ENCODE peak calls at places on chromosome 20, in six cellular contexts. S is breast epithelium, V is tibial artery, Z is cardiac muscle cell, P is Peyer's patch, C is endothelial cell of umbilical vein. M is an unnamed sample. For H3K27me3 and H3K9me3, the result is how much of the 10 kb centered on the place peaks cover.

GRCh38 chr20:10715035-10715434 is 41.2 kb upstream of the JAG1 start:
- DNase-seq in Z (no peak), S (no peak), C (peak), V (no peak), P (no peak), M (no peak)

GRCh38 chr20:61531553-61532345 is 279.7 kb downstream of the CDH4 start:
- DNase-seq in V (no peak), C (no peak), S (no peak), P (no peak), Z (no peak), M (no peak)

GRCh38 chr20:53829706-53830521 is 236.3 kb upstream of the ZNF217 start:
- DNase-seq in P (peak), S (no peak), V (no peak), Z (no peak), C (peak), M (no peak)

GRCh38 chr20:36390719-36391415 is 84.7 kb downstream of the DLGAP4 start:
- DNase-seq in S (no peak), Z (no peak), V (no peak), C (no peak), P (no peak), M (no peak)

GRCh38 chr20:23295934-23296333 is 54.7 kb upstream of the NXT1 start:
- DNase-seq in C (no peak), P (no peak), V (no peak), Z (no peak), S (no peak), M (no peak)

GRCh38 chr20:51172558-51173428 is 149.9 kb upstream of the KCNG1 start:
- DNase-seq in Z (no peak), V (no peak), S (no peak), C (no peak), P (no peak), M (no peak)

GRCh38 chr20:33531047-33531877 is 41.4 kb downstream of the CBFA2T2 start:
- DNase-seq in Z (peak), V (no peak), P (no peak), C (no peak), S (no peak), M (no peak)

GRCh38 chr20:32112862-32113261 is 3.3 kb downstream of the TM9SF4 start:
- DNase-seq in Z (no peak), V (no peak), P (peak), C (no peak), S (no peak), M (no peak)

GRCh38 chr20:46011631-46012482 is 3.1 kb downstream of the MMP9 start:
- DNase-seq in Z (no peak), C (peak), V (no peak), P (peak), S (no peak), M (no peak)

GRCh38 chr20:54643761-54644160 is 168.4 kb downstream of the DOK5 start:
- DNase-seq in S (no peak), P (no peak), V (no peak), Z (no peak), C (no peak), M (no peak)

GRCh38 chr20:60857708-60858107 is 394.4 kb upstream of the CDH4 start:
- DNase-seq in S (no peak), C (no peak), V (no peak), Z (no peak), P (no peak), M (no peak)

GRCh38 chr20:35669221-35669620 is 4.5 kb upstream of the CPNE1 start:
- DNase-seq in Z (no peak), C (no peak), S (no peak), P (no peak), V (no peak), M (no peak)

DNA sequence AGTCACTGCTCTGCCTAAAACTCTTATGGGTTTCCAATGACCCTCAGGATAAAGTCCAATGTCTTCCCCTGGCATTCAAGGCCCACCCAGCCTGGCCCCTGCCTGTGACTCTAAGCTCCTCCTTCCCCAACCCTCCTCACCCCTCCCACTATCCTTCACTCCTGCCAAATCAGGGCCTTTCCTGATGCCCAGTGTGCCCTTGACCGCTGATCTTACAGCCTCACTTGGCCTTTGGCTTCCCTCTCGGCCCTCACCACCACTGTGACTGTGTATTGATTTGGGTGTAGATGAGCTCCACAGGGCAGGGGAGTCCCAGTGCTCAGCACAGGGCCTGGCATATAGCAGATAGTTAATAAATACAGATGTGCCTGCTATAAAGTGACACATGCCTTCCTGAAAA is 115.7 kb downstream of the TOX2 start:
- DNase-seq in P (no peak), S (no peak), V (no peak), C (no peak), Z (no peak), M (no peak)
- H3K27me3 ChIP-seq in P (under half), S (under half), V (under half), C (under half), Z (under half), M (under half)

DNA sequence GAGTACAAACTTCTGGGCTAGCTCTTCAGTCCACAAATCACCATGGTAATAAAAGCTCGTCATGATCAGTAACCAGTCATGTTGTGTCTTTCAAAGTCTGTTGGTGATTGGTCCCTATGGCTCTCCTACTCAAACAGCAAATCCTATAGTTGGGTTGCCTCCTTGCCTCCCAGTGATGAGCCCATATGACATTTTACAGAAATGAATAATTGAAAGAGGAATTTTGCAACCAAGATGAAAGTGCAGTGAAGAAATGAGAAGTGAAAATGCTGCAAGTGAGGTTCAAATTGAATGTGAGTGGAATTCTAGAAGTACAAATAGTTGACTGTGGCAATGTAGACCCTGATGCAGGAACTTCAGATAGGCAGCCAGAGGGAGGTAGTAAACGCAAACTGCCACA is 5.1 kb upstream of the SIRPD start:
- DNase-seq in S (no peak), Z (no peak), P (no peak), V (no peak), C (peak), M (no peak)
- H3K9me3 ChIP-seq in S (under half), Z (under half), P (under half), V (under half), C (under half), M (under half)

DNA sequence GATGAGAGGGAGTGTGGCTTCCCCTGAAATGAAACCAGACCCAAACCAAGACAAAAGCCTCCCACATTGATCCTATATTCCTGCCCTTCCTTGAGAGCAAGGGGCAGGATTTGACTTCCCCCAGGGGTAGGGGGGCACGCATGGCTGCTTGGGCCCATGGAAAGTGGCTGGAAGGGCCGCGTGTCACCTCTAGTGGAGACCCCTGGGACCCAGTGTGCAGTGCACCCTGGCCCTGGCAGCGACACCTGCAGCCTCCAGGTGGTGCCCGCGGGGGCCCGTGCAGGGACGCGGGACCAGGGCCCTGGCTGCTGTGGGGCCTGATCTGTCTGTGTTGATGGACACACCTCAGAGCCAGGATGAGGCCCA is 18.0 kb upstream of the SLCO4A1 start:
- DNase-seq in S (no peak), V (no peak), P (peak), C (no peak), Z (no peak), M (no peak)
- TF ChIP-seq CTCF in S (no peak), V (no peak), P (peak), C (no peak), Z (no peak), M (no peak)

DNA sequence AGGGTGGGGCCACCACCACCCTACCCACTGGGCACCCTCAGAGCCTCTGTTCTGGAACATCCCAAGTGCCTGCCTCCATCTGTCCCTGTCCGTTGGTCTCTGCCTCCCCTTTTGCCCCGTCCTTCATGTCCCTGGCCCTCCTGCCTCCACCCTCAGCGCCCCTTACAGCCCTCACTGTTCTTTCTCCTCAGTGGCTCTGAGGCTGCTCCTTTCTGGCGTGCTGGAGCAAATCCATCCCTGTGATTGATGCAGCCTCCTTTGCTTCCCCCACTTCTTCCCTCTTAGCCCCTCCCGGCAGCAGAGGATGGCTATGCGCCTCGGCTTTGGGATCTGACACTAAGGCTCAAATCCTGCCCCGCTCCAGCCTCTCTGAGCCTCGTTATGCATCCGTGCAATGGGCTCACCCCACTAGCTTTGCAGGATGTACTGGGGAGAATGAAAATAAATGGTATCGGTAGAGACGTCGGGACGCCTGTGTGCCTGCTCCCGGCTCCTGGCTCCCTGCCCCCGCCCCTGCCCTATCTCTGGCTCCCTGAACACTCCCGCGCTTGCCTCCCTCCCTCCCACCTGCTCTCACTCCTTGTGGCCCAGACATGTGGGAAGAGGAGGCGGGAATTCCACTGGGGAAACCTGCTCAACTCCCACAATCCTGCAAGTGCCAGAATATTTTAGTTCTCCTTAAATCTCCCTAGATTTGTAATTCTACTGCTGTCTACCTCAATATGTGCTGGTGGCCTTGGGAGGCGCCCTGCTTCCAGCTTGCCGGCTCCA is 13.1 kb downstream of the VSTM2L start:
- DNase-seq in Z (peak), V (no peak), P (no peak), C (no peak), S (no peak), M (no peak)
- H3K27me3 ChIP-seq in Z (under half), V (under half), P (under half), C (half or more), S (half or more), M (under half)

GRCh38 chr20:59620860-59621485 is 16.6 kb downstream of the PHACTR3 start:
- DNase-seq in Z (no peak), S (no peak), V (no peak), P (no peak), C (no peak), M (no peak)
- H3K9me3 ChIP-seq in Z (under half), S (under half), V (under half), P (under half), C (under half), M (under half)

DNA sequence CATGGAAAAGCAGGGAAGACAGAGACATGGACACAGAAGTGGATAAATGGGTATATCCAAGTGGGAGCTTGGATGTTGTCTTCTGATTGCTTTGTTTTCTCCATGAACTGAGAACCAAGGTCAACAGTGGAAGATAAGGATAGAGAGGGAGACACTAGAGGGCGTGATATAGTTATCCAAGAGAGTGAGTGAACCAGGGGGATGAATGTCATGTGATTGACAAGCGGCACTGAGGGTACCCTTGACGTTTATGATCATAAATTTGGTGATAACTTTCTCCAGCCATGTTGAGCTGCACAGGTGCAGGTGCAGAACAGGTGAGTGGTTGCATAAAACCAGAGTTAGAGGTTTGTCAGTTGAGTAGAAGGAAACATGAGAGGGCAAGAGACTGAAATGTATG is 20.7 kb downstream of the EBF4 start:
- DNase-seq in Z (no peak), V (no peak), C (no peak), S (no peak), P (no peak), M (no peak)
- TF ChIP-seq CTCF in Z (peak), V (no peak), C (no peak), S (no peak), P (peak), M (peak)

GRCh38 chr20:62535964-62536363 is 60.2 kb upstream of the GATA5 start:
- DNase-seq in P (no peak), S (no peak), Z (no peak), V (no peak), C (no peak), M (no peak)

GRCh38 chr20:62534526-62535221 is 58.9 kb upstream of the GATA5 start:
- DNase-seq in V (no peak), Z (no peak), P (no peak), S (no peak), C (no peak), M (no peak)

GRCh38 chr20:62535282-62535811 is 59.6 kb upstream of the GATA5 start:
- DNase-seq in Z (no peak), V (no peak), S (no peak), C (no peak), P (no peak), M (no peak)

GRCh38 chr20:62537649-62538292 is 62.0 kb upstream of the GATA5 start:
- DNase-seq in P (no peak), S (no peak), V (no peak), Z (no peak), C (no peak), M (no peak)

GRCh38 chr20:62536731-62537401 is 61.1 kb upstream of the GATA5 start:
- DNase-seq in C (no peak), V (peak), Z (no peak), P (no peak), S (no peak), M (no peak)
- H3K27me3 ChIP-seq in C (under half), V (under half), Z (under half), P (under half), S (half or more), M (under half)

GRCh38 chr20:62885046-62885445 is 23.4 kb upstream of the TCFL5 start:
- DNase-seq in S (no peak), C (no peak), V (no peak), P (no peak), Z (no peak), M (no peak)
- H3K9me3 ChIP-seq in S (under half), C (under half), V (under half), P (under half), Z (under half), M (under half)

GRCh38 chr20:6940052-6940451 is 172.6 kb downstream of the BMP2 start:
- DNase-seq in C (no peak), S (no peak), P (no peak), Z (peak), V (no peak), M (no peak)
- TF ChIP-seq CTCF in C (peak), S (no peak), P (no peak), Z (peak), V (no peak), M (no peak)